ENCODE peak calls at places on chromosome 5, in four cellular contexts. P is tibial nerve, K is left lung, W is stomach. D is an unnamed sample.

GRCh38 chr5:170287532-170287931 is 10.0 kb downstream of the LCP2 start:
- DNase-seq in P (peak; percentile 75), W (no peak), K (no peak), D (no peak)

GRCh38 chr5:14148483-14148882 is 5.3 kb downstream of the TRIO start:
- DNase-seq in P (no peak), K (no peak), W (no peak), D (no peak)

GRCh38 chr5:107301959-107302840 is 368.5 kb downstream of the EFNA5 start:
- DNase-seq in W (no peak), P (no peak), K (no peak), D (no peak)

GRCh38 chr5:88452820-88453219 is 184.2 kb upstream of the TMEM161B start:
- DNase-seq in W (no peak), P (no peak), K (no peak), D (no peak)

GRCh38 chr5:170986598-170986997 is 124.8 kb downstream of the RANBP17 start:
- DNase-seq in K (no peak), P (no peak), W (no peak), D (no peak)

GRCh38 chr5:133200256-133200655 is 148.4 kb downstream of the HSPA4 start:
- DNase-seq in W (no peak), P (no peak), K (no peak), D (no peak)

GRCh38 chr5:76175821-76176403 is 92.7 kb downstream of the SV2C start:
- DNase-seq in P (no peak), W (no peak), K (no peak), D (no peak)

GRCh38 chr5:180611140-180611850 is 20.0 kb upstream of the SCGB3A1 start:
- DNase-seq in P (no peak), W (no peak), K (no peak), D (no peak)

GRCh38 chr5:7927466-7928375 is 58.8 kb downstream of the MTRR start:
- DNase-seq in K (no peak), W (peak; percentile 64), P (peak; percentile 42), D (no peak)

GRCh38 chr5:31847354-31847753 is 208.4 kb downstream of the PDZD2 start:
- DNase-seq in K (no peak), P (no peak), W (no peak), D (no peak)

GRCh38 chr5:53815471-53815870 is 255.0 kb downstream of the NDUFS4 start:
- DNase-seq in W (no peak), K (no peak), P (no peak), D (no peak)

GRCh38 chr5:107783551-107783950 is 112.8 kb upstream of the EFNA5 start:
- DNase-seq in W (no peak), K (no peak), P (no peak), D (no peak)

GRCh38 chr5:103027267-103027666 is 92.7 kb downstream of the GIN1 start:
- DNase-seq in K (no peak), P (no peak), W (no peak), D (no peak)

GRCh38 chr5:156706631-156707030 is 143.5 kb upstream of the PPP1R2B start:
- DNase-seq in P (no peak), K (no peak), W (no peak), D (no peak)

GRCh38 chr5:140175367-140176027 is 509 bp downstream of the CYSTM1 start:
- DNase-seq in P (peak; percentile 59), K (peak; percentile 95), W (peak; percentile 74), D (peak; percentile 70)

GRCh38 chr5:11504083-11504785 is 400.0 kb downstream of the CTNND2 start:
- DNase-seq in P (no peak), W (no peak), K (no peak), D (no peak)

GRCh38 chr5:125575561-125576504 is 829.4 kb upstream of the ZNF608 start:
- DNase-seq in P (no peak), K (no peak), W (no peak), D (no peak)

GRCh38 chr5:22852807-22853670 is at the start of gene CDH12:
- DNase-seq in K (no peak), P (no peak), W (no peak), D (no peak)

GRCh38 chr5:158546748-158547147 is 553.0 kb downstream of the EBF1 start:
- DNase-seq in P (peak; percentile 14), W (no peak), K (no peak), D (no peak)

GRCh38 chr5:67805666-67806348 is 409.7 kb upstream of the PIK3R1 start:
- DNase-seq in P (no peak), K (no peak), W (no peak), D (no peak)

GRCh38 chr5:103374473-103374963 is 116.0 kb downstream of the MACIR start:
- DNase-seq in W (no peak), K (no peak), P (no peak), D (no peak)

GRCh38 chr5:1009359-1010180 is 968 bp downstream of the NKD2 start:
- DNase-seq in W (no peak), P (no peak), K (peak; percentile 75), D (peak; percentile 15)

GRCh38 chr5:142698447-142698846 is 12.6 kb upstream of the FGF1 start:
- DNase-seq in W (no peak), P (no peak), K (no peak), D (no peak)

GRCh38 chr5:117089001-117089400 is 514.4 kb upstream of the SEMA6A start:
- DNase-seq in P (no peak), W (no peak), K (no peak), D (no peak)

GRCh38 chr5:100667021-100667671 is 132.0 kb downstream of the FAM174A start:
- DNase-seq in K (no peak), W (no peak), P (peak; percentile 10), D (no peak)

GRCh38 chr5:66206465-66206864 is 62.4 kb downstream of the SREK1 start:
- DNase-seq in W (no peak), K (no peak), P (no peak), D (no peak)

GRCh38 chr5:66209794-66210193 is 65.7 kb downstream of the SREK1 start:
- DNase-seq in P (no peak), K (no peak), W (no peak), D (no peak)

GRCh38 chr5:66207800-66208561 is 63.9 kb downstream of the SREK1 start:
- DNase-seq in P (no peak), W (no peak), K (no peak), D (no peak)

GRCh38 chr5:66213533-66213932 is 69.4 kb downstream of the SREK1 start:
- DNase-seq in W (no peak), K (no peak), P (no peak), D (no peak)

GRCh38 chr5:66209350-66209749 is 65.2 kb downstream of the SREK1 start:
- DNase-seq in P (no peak), W (no peak), K (no peak), D (no peak)
- TF ChIP-seq CTCF in P (no peak), W (no peak), K (no peak), D (no peak)

GRCh38 chr5:15285901-15286583 is 213.9 kb upstream of the FBXL7 start:
- DNase-seq in K (no peak), P (no peak), W (no peak), D (no peak)

GRCh38 chr5:15290953-15291352 is 209.0 kb upstream of the FBXL7 start:
- DNase-seq in P (no peak), W (no peak), K (no peak), D (no peak)

DNA sequence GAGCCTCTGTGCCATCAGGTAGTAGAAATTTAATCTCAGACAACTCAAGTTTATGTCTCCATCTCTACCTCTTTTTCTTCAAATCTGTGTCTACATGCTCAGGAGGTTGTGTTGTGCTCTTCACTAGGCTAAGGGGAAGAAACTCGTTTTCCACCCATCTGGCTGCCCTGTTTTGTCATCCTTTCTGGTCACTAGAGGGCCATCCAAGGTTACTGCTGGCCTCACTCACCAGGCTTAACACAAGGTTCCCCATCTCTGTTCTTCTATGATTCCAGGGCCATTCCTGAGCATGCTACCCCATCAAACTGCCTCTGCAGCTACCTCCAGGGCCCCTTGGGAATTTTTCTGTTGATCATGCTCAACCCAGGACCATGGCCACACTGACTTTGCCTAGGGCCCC is 213.3 kb upstream of the FBXL7 start:
- DNase-seq in W (no peak), K (no peak), P (no peak), D (no peak)
- TF ChIP-seq CTCF in W (no peak), K (no peak), P (no peak), D (no peak)

DNA sequence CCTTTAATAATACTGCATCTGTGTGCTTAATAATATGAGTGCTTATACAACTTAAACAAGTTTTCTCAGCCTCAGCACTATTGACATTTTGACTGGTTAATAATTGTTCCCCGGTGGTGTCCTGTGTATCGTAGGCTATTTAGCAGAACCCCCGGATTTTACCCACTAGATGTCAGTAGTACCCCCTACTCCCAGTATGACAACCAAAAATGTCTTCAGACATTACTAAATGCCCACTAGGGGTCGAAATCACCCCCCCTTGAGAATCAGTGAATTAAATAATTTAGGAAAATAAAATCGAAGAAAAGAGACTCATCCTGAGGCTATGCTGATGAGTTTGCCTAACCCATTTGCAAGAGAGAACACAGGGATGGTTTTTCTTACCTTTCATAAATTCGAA is 166.3 kb downstream of the ATP10B start:
- DNase-seq in W (no peak), P (no peak), K (no peak), D (no peak)
- TF ChIP-seq CTCF in W (no peak), P (peak; percentile 27), K (no peak), D (no peak)

GRCh38 chr5:60943624-60944023 is 1.2 kb downstream of the ERCC8 start:
- DNase-seq in P (no peak), K (no peak), W (no peak), D (no peak)

GRCh38 chr5:60948738-60949137 is 3.7 kb downstream of the NDUFAF2 start:
- DNase-seq in P (no peak), K (no peak), W (no peak), D (no peak)

GRCh38 chr5:60945760-60946253 is 802 bp downstream of the NDUFAF2 start:
- DNase-seq in P (peak; percentile 23), K (peak; percentile 83), W (peak; percentile 34), D (no peak)

GRCh38 chr5:60944904-60945759 is at the start of the genes ERCC8 and NDUFAF2:
- DNase-seq in W (peak; percentile 92), P (peak; percentile 94), K (peak; percentile 92), D (peak; percentile 75)
- TF ChIP-seq CTCF in W (no peak), P (no peak), K (no peak), D (no peak)

GRCh38 chr5:8997542-8998070 is 548.3 kb downstream of the SEMA5A start:
- DNase-seq in P (no peak), K (no peak), W (no peak), D (no peak)

DNA sequence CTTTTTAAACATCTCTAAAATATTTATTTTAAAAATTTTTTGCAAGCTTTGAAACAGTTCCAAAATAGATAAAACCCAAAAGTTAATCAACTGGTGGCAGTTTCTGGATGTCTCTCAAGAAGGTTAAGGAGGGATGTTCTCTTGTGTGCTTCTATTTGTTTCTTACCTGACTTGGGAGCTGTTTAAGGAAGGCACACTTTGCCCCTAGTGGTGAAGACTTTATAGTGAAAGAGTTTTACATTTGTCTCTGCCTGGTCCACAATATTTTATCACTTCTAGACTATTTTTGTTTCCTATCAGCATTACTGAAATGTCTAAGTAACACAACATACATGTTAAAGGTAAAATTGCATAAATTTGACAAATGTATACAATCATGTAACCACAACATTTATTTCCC is 552.8 kb downstream of the SEMA5A start:
- DNase-seq in P (no peak), W (no peak), K (no peak), D (no peak)
- TF ChIP-seq CTCF in P (no peak), W (no peak), K (no peak), D (no peak)